ENCODE peak calls at places on chromosomes 6 and 20, in five cellular contexts. A is stimulated activated CD8-positive, alpha-beta memory T cell treated with anti-CD3 and anti-CD28 coated beads, Interleukin-7, amount 100 ng/mL, for 1 hour; T is activated CD4-positive, alpha-beta T cell treated with anti-CD3 and anti-CD28 coated beads, Interleukin-2, amount 50 U/mL, for 4 hours; Y is spleen; M is CD8-positive, alpha-beta memory T cell. N is an unnamed sample.

GRCh38 chr20:17705916-17706315 is 6.2 kb downstream of the BANF2 start:
- DNase-seq in A (no peak), Y (no peak), T (no peak), M (no peak), N (no peak)

GRCh38 chr20:62161347-62161746 is 17.8 kb downstream of the SS18L1 start:
- DNase-seq in Y (no peak), A (no peak), M (no peak), T (no peak), N (no peak)

GRCh38 chr6:143570147-143570853 is 58.8 kb upstream of the FUCA2 start:
- DNase-seq in M (no peak), T (peak; percentile 9), Y (no peak), A (no peak), N (no peak)

GRCh38 chr6:93819189-93819588 is 399.8 kb upstream of the EPHA7 start:
- DNase-seq in M (no peak), Y (no peak), T (no peak), A (no peak), N (no peak)

GRCh38 chr6:166998256-166999144 is 697 bp upstream of the CEP43 start:
- DNase-seq in M (peak; percentile 52), Y (peak; percentile 91), A (no peak), T (peak; percentile 3), N (no peak)

GRCh38 chr6:42335896-42336295 is 115.8 kb downstream of the TRERF1 start:
- DNase-seq in T (no peak), M (no peak), A (no peak), Y (no peak), N (no peak)

GRCh38 chr6:119978274-119978889 is 628.8 kb upstream of the MAN1A1 start:
- DNase-seq in A (no peak), M (no peak), Y (no peak), T (no peak), N (no peak)

GRCh38 chr6:29663300-29664039 is 6.6 kb downstream of the MOG start:
- DNase-seq in T (no peak), M (no peak), Y (no peak), A (no peak), N (no peak)

GRCh38 chr20:9286501-9286900 is 217.6 kb downstream of the PLCB4 start:
- DNase-seq in A (no peak), Y (no peak), T (no peak), M (no peak), N (no peak)

GRCh38 chr20:45372646-45373352 is 5.3 kb downstream of the TP53TG5 start:
- DNase-seq in M (no peak), Y (peak; percentile 82), A (no peak), T (no peak), N (no peak)

GRCh38 chr6:45445749-45446454 is 68.2 kb upstream of the SUPT3H start:
- DNase-seq in Y (no peak), A (no peak), M (no peak), T (no peak), N (no peak)

GRCh38 chr20:56986931-56987720 is 279.3 kb downstream of the BMP7 start:
- DNase-seq in M (no peak), T (no peak), A (no peak), Y (no peak), N (no peak)

GRCh38 chr6:4023240-4023639 is 55.7 kb downstream of the FAM217A start:
- DNase-seq in A (no peak), T (no peak), Y (no peak), M (no peak), N (no peak)

GRCh38 chr20:39823239-39823638 is 861.1 kb downstream of the DHX35 start:
- DNase-seq in T (no peak), M (no peak), A (no peak), Y (no peak), N (no peak)

N was measured in CD4-positive, alpha-beta memory T cell.